ENCODE peak calls at places on chromosomes 13 and 19, in ten cellular contexts. Y is fibroblast of lung, D is prostate gland, U is BJ, F is lower lobe of right lung, W is IMR-90, A is brain microvascular endothelial cell, V is H7, R is Karpas-422, M is PC-9. C is an unnamed sample.

GRCh38 chr13:107124129-107124718 is 556.3 kb upstream of the ARGLU1 start:
- DNase-seq in U (no peak), A (no peak), M (no peak), D (no peak), Y (peak; percentile 47), F (no peak), R (peak; percentile 77), V (no peak), W (peak; percentile 36), C (peak; percentile 17)

GRCh38 chr19:47628058-47628771 is 19.3 kb downstream of the BICRA start:
- DNase-seq in M (no peak), A (no peak), Y (no peak), F (no peak), U (no peak), W (no peak), R (no peak), V (peak; percentile 18), D (no peak), C (peak; percentile 33)

GRCh38 chr13:66200555-66200954 is 1029.6 kb downstream of the PCDH9 start:
- DNase-seq in M (no peak), F (no peak), Y (no peak), A (peak; percentile 9), W (no peak), R (no peak), V (no peak), D (no peak), U (no peak), C (no peak)

GRCh38 chr13:21734961-21735360 is 64.1 kb downstream of the FGF9 start:
- DNase-seq in F (no peak), U (no peak), A (no peak), M (no peak), V (no peak), R (no peak), W (no peak), D (no peak), Y (no peak), C (no peak)

GRCh38 chr13:96089749-96090239 is at the start of gene HS6ST3:
- DNase-seq in A (no peak), F (no peak), Y (no peak), U (no peak), W (no peak), R (peak; percentile 43), M (peak; percentile 5), V (peak; percentile 90), D (peak; percentile 10), C (peak; percentile 12)

GRCh38 chr19:19677579-19677978 is 8.9 kb downstream of the ZNF101 start:
- DNase-seq in M (no peak), F (no peak), R (no peak), W (no peak), Y (no peak), D (no peak), V (no peak), A (no peak), U (no peak), C (no peak)

GRCh38 chr13:27704681-27705080 is 83.0 kb downstream of the POLR1D start:
- DNase-seq in M (no peak), W (no peak), A (no peak), F (no peak), V (no peak), D (no peak), U (no peak), Y (no peak), R (no peak), C (no peak)

GRCh38 chr13:82800391-82800790 is 1081.9 kb downstream of the SLITRK1 start:
- DNase-seq in F (no peak), A (no peak), M (no peak), D (no peak), Y (peak; percentile 4), V (no peak), W (no peak), R (no peak), U (peak; percentile 9), C (no peak)

GRCh38 chr19:1855828-1856255 is 7.5 kb downstream of the KLF16 start:
- DNase-seq in W (peak; percentile 23), M (no peak), A (no peak), V (no peak), U (no peak), R (peak; percentile 59), F (no peak), Y (no peak), D (no peak), C (no peak)

GRCh38 chr19:1853295-1854031 is 5.2 kb upstream of the REXO1 start:
- DNase-seq in M (peak; percentile 75), A (peak; percentile 67), D (peak; percentile 75), W (peak; percentile 68), V (peak; percentile 96), Y (peak; percentile 74), R (peak; percentile 94), F (peak; percentile 90), U (no peak), C (peak; percentile 64)

GRCh38 chr19:1855040-1855827 is 7.0 kb upstream of the REXO1 start:
- DNase-seq in A (peak; percentile 81), U (peak; percentile 57), V (peak; percentile 100), W (peak; percentile 85), D (peak; percentile 75), Y (peak; percentile 91), F (peak; percentile 94), M (peak; percentile 80), R (peak; percentile 92), C (peak; percentile 71)

GRCh38 chr19:1854032-1854541 is 5.8 kb upstream of the REXO1 start:
- DNase-seq in M (no peak), A (no peak), R (peak; percentile 35), U (no peak), D (no peak), W (no peak), Y (no peak), V (no peak), F (peak; percentile 53), C (no peak)

DNA sequence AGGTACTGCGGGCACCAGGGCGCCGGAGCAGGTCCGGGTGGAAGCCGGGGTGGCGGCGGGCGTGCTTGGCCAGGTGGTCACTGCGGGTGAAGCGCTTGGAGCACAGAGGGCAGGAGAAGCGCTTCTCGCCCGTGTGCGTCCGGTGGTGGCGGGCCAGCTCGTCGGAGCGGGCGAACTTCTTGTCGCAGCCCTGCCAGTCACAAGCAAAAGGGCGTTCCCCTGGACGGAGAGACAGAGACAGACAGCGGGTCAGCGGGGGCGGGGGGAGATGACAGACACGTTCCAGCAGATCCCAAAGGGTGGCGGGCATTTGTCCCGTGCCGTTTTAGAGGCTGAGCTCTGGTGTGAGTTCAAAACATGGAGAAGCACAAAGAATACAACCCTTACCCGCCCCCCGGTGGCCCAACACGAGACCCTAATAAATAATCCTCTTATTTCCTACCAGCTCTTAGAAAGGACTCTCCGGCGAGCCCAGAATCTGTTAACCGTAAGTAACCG is 6.3 kb upstream of the REXO1 start:
- DNase-seq in F (peak; percentile 72), M (no peak), U (no peak), R (peak; percentile 45), W (no peak), Y (no peak), D (peak; percentile 56), V (no peak), A (peak; percentile 41), C (no peak)
- H3K4me3 ChIP-seq in F (peak overlapping the region; percentile 60), M (no peak overlapping the region), U (no peak overlapping the region), R (no peak overlapping the region), W (no peak overlapping the region), Y (no peak overlapping the region), D (no peak overlapping the region), V (no peak overlapping the region), A (no peak overlapping the region), C (no peak overlapping the region)

DNA sequence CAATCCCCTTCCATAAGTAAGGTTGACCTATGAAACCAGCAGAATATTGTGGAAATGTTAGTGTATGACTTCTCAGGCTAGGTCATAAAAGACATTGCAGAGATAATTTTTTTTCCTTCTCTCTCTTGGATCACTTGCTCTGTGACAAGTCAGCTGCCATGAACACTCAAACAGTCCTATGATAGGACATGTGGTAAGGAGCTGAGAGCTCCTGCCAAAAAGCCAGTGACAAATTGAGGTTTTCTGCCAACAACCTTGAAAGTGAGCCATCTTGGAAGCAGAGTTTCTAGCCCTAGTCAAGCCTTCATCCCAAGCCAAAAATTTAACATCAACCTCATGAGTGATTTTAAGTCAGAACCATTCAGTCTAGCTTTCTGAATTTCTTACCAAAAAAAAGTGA is 270.9 kb upstream of the NBEA start:
- DNase-seq in A (no peak), V (no peak), Y (no peak), R (no peak), W (no peak), M (no peak), U (no peak), F (no peak), D (peak; percentile 14), C (no peak)
- H3K27me3 ChIP-seq in A (no peaks in the 10 kb centered on the region), V (no peaks in the 10 kb centered on the region), Y (no peaks in the 10 kb centered on the region), R (no peaks in the 10 kb centered on the region), W (no peaks in the 10 kb centered on the region), M (no peaks in the 10 kb centered on the region), U (no peaks in the 10 kb centered on the region), F (no peaks in the 10 kb centered on the region), D (no peaks in the 10 kb centered on the region), C (no peaks in the 10 kb centered on the region)

GRCh38 chr19:45251452-45252354 is 632 bp downstream of the MARK4 start:
- DNase-seq in W (no peak), V (peak; percentile 89), Y (peak; percentile 11), M (peak; percentile 5), F (peak; percentile 55), R (peak; percentile 56), A (no peak), U (no peak), D (no peak), C (no peak)

GRCh38 chr19:45250832-45251451 is at the start of gene MARK4:
- DNase-seq in A (peak; percentile 17), V (peak; percentile 99), D (peak; percentile 35), R (peak; percentile 85), F (peak; percentile 65), U (no peak), Y (peak; percentile 44), M (peak; percentile 40), W (peak; percentile 34), C (peak; percentile 46)

GRCh38 chr19:45254044-45254531 is 3.0 kb downstream of the MARK4 start:
- DNase-seq in Y (no peak), W (no peak), U (no peak), F (no peak), D (no peak), R (peak; percentile 67), V (peak; percentile 82), M (no peak), A (no peak), C (no peak)

GRCh38 chr19:45255611-45256157 is 4.6 kb downstream of the MARK4 start:
- DNase-seq in D (no peak), M (no peak), F (no peak), R (no peak), A (no peak), V (no peak), W (no peak), Y (no peak), U (no peak), C (no peak)

DNA sequence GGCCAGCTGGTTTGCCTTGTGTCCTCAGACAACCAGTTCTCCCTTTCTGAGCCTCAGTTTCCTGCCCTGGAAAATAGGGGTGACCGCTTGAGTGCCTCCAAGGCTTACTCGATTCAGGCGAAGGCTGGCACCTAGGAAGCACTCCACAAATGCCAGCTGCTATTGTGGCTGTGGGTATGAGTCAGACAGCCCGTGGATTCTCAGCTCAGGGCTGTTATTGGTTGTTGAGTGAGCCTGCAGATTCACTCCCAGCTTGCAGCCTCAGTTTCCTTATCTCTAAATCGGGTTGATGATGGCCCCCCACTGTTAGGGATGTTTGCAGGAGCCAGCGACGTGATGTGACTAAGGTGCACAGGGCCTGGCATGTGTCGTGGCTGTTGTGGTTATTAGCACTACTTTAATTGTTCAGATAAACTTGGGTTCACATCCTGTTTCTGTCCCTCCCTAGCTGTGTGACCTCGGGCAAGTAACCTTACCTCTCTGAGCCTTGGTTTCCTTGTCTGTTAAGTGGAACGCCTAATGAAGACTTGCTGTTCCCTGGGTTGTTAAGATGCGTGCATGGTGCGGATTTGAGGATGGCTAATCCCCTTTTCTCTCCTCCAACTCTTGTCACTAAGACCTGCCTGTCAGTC is 2.4 kb downstream of the MARK4 start:
- DNase-seq in M (no peak), R (no peak), U (no peak), Y (no peak), W (peak; percentile 21), V (no peak), F (no peak), A (peak; percentile 16), D (no peak), C (peak; percentile 33)
- H3K4me3 ChIP-seq in M (no peak overlapping the region), R (no peak overlapping the region), U (no peak overlapping the region), Y (no peak overlapping the region), W (no peak overlapping the region), V (no peak overlapping the region), F (no peak overlapping the region), A (no peak overlapping the region), D (no peak overlapping the region), C (no peak overlapping the region)

DNA sequence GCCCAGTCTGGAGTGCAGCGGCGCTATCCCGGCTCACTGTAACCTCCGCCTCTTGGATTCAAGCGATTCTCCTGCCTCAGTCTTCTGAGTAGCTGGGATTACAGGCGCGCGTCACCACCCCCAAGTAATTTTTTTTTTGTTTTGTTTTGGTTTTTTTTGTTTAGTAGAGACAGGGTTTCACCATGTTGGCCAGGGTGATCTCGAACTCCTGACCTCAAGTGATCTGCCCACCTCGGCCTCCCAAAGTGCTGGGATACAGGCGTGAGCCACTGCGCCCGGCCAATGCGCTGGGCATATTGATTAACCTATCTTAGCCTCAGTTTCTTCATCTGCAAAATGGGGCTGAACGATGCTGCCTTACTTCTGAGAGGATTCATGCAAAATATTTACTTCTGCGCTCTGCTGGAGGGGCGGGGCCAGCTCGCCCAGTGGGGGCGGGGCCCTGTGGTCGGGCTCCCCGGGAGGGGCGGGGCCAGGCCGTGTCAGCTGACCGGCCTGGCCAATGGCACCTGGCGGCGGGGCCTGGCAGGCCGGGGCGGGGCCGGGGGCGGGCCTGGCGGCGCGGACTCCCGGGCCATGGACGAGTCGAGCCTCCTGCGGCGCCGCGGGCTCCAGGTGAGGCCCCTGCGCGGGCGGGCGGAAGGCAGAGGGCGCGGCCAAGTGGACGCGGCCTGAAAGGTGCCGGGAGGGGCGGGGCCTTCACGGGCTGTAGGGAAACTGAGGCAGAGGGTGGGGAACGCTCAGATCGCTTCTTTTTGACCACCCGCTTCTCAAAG is at the start of gene MAST3:
- DNase-seq in Y (peak; percentile 77), U (peak; percentile 22), D (peak; percentile 78), R (peak; percentile 96), F (peak; percentile 93), A (peak; percentile 68), M (peak; percentile 94), W (peak; percentile 67), V (peak; percentile 100), C (peak; percentile 53)
- H3K27me3 ChIP-seq in Y (peaks cover 17% of the 10 kb centered on the region), U (peaks cover 5% of the 10 kb centered on the region), D (no peaks in the 10 kb centered on the region), R (no peaks in the 10 kb centered on the region), F (no peaks in the 10 kb centered on the region), A (peaks cover 9% of the 10 kb centered on the region), M (no peaks in the 10 kb centered on the region), W (peaks cover 17% of the 10 kb centered on the region), V (peaks cover 23% of the 10 kb centered on the region), C (peaks cover 4% of the 10 kb centered on the region)

C was measured in bronchial epithelial cell.